ENCODE peak calls at places on chromosomes 12 and 14, in six cellular contexts. R, M, U, B, N and Z are unnamed samples.

GRCh38 chr12:105406497-105406896 is 76.0 kb downstream of the C12orf75 start:
- DNase-seq in M (no peak), R (no peak), U (no peak), N (no peak), B (no peak), Z (no peak)

GRCh38 chr12:65602579-65603295 is 221.5 kb upstream of the HMGA2 start:
- DNase-seq in B (peak), U (peak), R (peak), M (peak), N (peak), Z (peak)

GRCh38 chr12:59452259-59452658 is 143.6 kb upstream of the SLC16A7 start:
- DNase-seq in R (peak), M (no peak), N (no peak), U (no peak), B (no peak), Z (no peak)

GRCh38 chr12:100593490-100593889 is 20.0 kb downstream of the GAS2L3 start:
- DNase-seq in N (no peak), U (no peak), R (peak), B (no peak), M (no peak), Z (no peak)

GRCh38 chr14:89386214-89386886 is 30.7 kb downstream of the FOXN3 start:
- DNase-seq in M (no peak), R (peak), N (no peak), B (no peak), U (no peak), Z (no peak)

GRCh38 chr12:77002382-77002781 is 63.0 kb downstream of the E2F7 start:
- DNase-seq in U (no peak), N (no peak), B (no peak), M (no peak), R (no peak), Z (no peak)

GRCh38 chr14:68283378-68284123 is 464.0 kb downstream of the RAD51B start:
- DNase-seq in R (no peak), M (peak), U (no peak), B (no peak), N (no peak), Z (no peak)

GRCh38 chr12:95701275-95701674 is 89.3 kb downstream of the NTN4 start:
- DNase-seq in M (no peak), U (no peak), B (no peak), R (peak), N (no peak), Z (no peak)

GRCh38 chr12:6662906-6663742 is at the start of gene ING4:
- DNase-seq in N (peak), B (peak), U (peak), M (peak), R (peak), Z (peak)

GRCh38 chr12:19316420-19316819 is 122.9 kb upstream of the AEBP2 start:
- DNase-seq in N (no peak), R (peak), U (no peak), M (no peak), B (peak), Z (no peak)

GRCh38 chr12:116945901-116946550 is 35.3 kb downstream of the FBXW8 start:
- DNase-seq in B (no peak), U (no peak), N (no peak), R (no peak), M (no peak), Z (no peak)

DNA sequence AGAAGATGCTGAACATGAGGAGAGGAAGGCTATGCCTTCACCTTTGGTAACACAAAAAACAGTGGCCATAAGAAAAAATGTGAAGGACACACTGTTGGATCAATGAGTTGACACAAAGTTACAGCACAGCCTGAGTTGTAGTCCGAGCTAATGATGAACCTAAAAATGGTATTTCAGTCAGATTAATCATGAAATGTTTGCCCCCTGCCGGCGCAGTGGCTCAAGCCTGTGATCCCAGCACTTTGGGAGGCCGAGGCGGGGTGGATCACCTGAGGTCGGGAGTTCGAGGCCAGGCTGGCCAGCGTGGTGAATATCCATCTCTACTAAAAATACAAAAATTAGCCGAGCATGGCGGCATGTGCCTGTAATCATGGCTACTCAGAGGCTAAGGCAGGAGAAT is 1.3 kb upstream of the CAPRIN2 start:
- DNase-seq in R (no peak), B (peak), M (no peak), N (no peak), U (no peak), Z (no peak)
- TF ChIP-seq POLR2A in R (no peak), B (no peak), M (no peak), N (no peak), U (no peak), Z (no peak)

GRCh38 chr14:39432619-39433451 is 602 bp upstream of the FBXO33 start:
- DNase-seq in B (peak), N (peak), R (peak), M (peak), U (peak), Z (peak)
- TF ChIP-seq POLR2A in B (peak), N (no peak), R (peak), M (peak), U (peak), Z (peak)

GRCh38 chr12:15188136-15188535 is 33.1 kb downstream of the RERG start:
- DNase-seq in U (no peak), R (no peak), B (no peak), M (no peak), N (no peak), Z (no peak)
- TF ChIP-seq POLR2A in U (no peak), R (no peak), B (no peak), M (no peak), N (no peak), Z (no peak)

GRCh38 chr14:105304565-105304964 is 3.8 kb upstream of the BRF1 start:
- DNase-seq in M (no peak), B (no peak), N (no peak), U (no peak), R (no peak), Z (no peak)

GRCh38 chr14:105301103-105301914 is 508 bp upstream of the BRF1 start:
- DNase-seq in N (peak), U (peak), B (peak), M (peak), R (peak), Z (peak)

GRCh38 chr14:105305769-105306168 is 5.0 kb upstream of the BRF1 start:
- DNase-seq in R (no peak), M (no peak), U (no peak), B (no peak), N (no peak), Z (no peak)

GRCh38 chr14:105305350-105305749 is 4.5 kb upstream of the BRF1 start:
- DNase-seq in B (no peak), U (no peak), R (no peak), N (no peak), M (no peak), Z (no peak)

DNA sequence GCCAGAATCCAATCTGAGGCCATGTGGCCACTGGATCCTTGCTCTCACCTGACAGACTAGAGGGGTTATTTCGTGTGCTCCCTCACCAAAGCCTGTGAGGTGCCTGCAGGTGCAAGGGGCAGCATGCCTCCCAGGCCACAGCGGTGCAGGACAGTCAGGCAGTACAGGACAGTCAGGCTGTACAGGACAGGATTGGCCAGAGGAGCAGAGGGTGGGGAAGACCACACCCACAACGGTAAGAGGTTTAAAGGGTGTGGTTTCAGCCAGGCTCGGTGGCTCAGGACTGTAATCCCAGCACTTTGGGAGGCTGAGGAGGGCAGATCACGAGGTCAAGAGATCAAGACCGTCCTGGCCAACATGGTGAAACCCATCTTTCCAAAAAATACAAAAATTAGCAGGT is 3.1 kb upstream of the BRF1 start:
- DNase-seq in B (no peak), R (no peak), M (no peak), N (no peak), U (no peak), Z (no peak)
- TF ChIP-seq POLR2A in B (no peak), R (no peak), M (no peak), N (no peak), U (no peak), Z (no peak)

GRCh38 chr12:93832126-93832525 is 155.0 kb downstream of the CRADD start:
- DNase-seq in B (no peak), R (no peak), U (no peak), N (no peak), M (no peak), Z (no peak)

GRCh38 chr12:93838180-93838579 is 161.0 kb downstream of the CRADD start:
- DNase-seq in N (no peak), B (no peak), R (no peak), M (no peak), U (no peak), Z (no peak)

GRCh38 chr12:93839076-93839475 is 161.9 kb downstream of the CRADD start:
- DNase-seq in M (no peak), B (no peak), U (no peak), R (no peak), N (no peak), Z (no peak)

GRCh38 chr12:93833946-93834345 is 156.8 kb downstream of the CRADD start:
- DNase-seq in R (no peak), M (no peak), N (no peak), U (no peak), B (no peak), Z (no peak)

DNA sequence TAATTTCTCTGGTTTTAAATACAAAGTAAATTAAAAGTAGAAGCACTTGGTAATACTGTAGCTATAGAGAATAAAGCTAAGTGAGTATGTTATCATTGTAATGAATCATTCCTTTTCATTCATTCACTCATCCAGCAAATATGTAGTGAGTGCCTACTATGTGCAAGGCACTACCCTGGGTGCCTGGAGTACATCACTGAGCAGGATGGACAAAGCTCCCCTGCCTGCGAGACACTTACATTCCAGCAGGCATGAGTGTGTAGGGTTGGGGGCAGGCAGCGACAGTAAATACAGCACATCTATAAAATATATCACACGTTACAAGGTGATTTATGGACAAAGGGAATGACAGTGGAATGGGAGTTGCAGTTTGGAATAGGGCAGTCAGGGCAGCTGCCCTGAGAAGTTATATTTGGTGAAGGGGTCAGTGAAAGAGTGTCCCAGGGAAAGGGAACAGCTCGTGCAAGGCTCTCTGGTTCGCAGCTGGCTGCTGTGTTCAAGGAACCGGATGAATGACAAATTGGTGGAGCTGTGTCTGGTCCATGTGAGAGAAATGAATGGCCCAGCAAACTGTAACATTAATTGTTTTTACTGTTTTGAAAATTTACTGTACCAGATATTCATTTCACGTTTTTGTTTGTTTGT is 159.6 kb downstream of the CRADD start:
- DNase-seq in M (no peak), U (no peak), B (no peak), R (no peak), N (no peak), Z (no peak)
- TF ChIP-seq POLR2A in M (no peak), U (no peak), B (no peak), R (no peak), N (no peak), Z (no peak)

DNA sequence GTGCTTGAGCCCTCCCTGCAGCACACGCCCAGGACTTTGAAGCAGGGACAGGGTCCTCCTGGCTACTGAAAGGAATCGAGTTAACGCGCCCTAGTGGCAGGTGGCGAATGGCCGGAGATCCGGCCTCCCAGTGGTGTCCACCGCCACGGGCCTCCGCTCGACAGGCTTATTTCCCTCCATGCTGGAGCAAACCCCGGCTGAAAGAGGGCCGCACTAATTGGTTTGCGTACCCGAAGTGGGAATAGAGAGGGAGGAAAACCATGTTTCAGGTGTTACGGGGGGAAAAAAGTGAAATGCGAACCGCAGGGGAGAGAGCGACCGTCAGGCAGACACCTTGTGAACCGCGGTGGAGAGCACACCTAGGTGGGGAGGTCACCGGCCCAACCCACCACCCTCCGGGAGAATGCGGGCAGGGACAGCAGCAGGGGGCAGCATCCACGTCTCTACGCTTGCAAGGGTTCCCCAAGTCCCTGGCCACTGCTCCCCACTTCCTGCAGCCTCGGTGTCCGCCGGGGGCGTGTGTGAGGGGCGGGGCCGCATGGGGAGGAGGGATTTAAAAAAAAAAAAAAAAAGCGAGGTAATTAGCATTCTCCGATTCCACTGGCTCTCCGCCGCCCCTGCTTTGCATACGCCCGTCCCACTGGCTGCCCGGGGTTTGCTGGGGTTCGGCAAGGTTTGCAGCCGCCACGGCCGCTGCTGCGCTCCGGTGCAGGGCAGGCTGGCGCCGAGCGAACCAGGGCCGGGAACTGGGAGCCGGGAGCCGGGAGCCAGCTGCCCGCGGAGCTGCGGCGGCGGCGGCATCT is 224.6 kb upstream of the CRY1 start:
- DNase-seq in B (peak), M (peak), U (peak), N (no peak), R (peak), Z (peak)
- TF ChIP-seq POLR2A in B (peak), M (no peak), U (peak), N (no peak), R (no peak), Z (peak)

GRCh38 chr12:53344824-53345485 is 8.8 kb upstream of the SP7 start:
- DNase-seq in N (peak), M (peak), U (peak), B (peak), R (peak), Z (peak)
- TF ChIP-seq POLR2A in N (peak), M (no peak), U (peak), B (peak), R (peak), Z (peak)

DNA sequence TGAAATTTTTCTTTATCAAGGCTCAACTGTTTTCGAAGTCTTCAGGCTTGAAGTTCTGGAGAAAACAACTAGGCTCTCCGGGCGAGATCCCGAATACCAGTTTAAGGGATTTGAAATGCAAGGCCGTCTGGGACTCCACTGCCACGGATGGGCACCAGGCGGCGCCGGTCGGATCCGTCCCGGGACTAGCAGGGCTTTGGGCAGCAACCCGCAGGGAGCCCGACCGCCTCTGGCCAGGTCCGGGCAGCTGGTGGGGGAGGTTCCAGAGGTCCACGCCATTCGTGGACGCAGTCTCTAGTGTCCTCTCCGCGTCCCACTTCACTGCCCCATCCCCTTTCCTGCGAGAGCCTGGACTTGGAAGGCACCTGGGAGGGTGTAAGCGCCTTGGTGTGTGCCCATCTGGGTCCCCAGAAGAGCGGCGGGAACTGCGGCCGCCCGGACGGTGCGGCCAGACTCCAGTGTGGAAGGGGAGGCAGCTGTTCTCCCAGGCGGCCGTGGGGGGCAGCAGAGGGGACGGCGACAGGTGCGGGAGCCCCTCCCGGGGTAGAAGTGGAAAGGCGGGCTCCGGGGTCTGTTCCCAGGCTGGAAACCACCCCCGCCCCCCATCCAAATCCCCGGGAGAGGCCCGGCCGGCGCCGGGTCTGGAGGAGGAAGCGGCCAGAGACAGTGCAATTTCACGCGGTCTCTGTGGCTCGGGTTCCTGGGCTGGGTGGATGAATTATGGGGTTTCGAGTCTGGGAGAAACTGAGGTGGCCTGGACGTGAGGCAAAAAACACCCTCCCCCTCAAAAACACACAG is 835 bp upstream of the ERBB3 start:
- DNase-seq in R (peak), U (peak), N (peak), B (peak), M (peak), Z (peak)
- TF ChIP-seq POLR2A in R (no peak), U (peak), N (no peak), B (peak), M (no peak), Z (no peak)

GRCh38 chr12:581746-582145 is 81.5 kb downstream of the NINJ2 start:
- DNase-seq in R (no peak), M (no peak), B (no peak), U (no peak), N (peak), Z (no peak)

GRCh38 chr12:585062-586061 is 77.9 kb downstream of the NINJ2 start:
- DNase-seq in M (no peak), U (no peak), N (no peak), B (peak), R (no peak), Z (no peak)

GRCh38 chr12:580813-581212 is 82.4 kb downstream of the NINJ2 start:
- DNase-seq in N (no peak), B (no peak), U (no peak), M (no peak), R (no peak), Z (no peak)

GRCh38 chr12:581321-581720 is 81.9 kb downstream of the NINJ2 start:
- DNase-seq in U (no peak), B (no peak), N (peak), M (no peak), R (no peak), Z (no peak)

DNA sequence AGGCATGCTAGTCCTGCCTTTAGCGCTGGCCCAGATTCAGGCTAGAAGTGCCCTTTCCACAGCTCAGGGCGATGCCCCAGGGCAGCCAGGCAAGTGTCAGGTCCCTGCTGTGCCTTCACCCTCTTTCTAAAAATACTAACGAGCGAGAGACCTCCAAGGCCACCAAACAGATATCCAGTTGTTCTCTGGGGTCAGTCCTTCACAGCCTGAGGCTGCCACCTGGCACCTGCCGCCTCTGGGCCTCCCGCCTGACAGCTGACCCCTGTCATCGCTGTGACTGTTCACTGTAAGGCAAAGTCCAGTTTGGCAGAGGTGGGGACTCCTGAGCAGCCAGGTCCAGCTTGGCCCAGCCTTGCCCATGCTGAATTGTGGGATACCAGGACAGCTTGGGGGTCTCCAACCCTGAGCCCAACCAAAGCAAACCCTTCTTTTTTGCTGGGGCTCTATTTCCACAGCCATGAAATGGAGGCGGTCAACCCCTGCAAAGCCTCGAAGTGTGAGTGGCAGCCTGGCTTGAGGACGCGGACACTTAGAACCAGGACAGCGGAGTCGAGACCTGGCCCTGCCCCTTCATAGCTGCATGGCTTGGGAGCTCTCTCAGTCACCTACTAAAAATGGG is 79.9 kb downstream of the NINJ2 start:
- DNase-seq in R (no peak), M (no peak), U (no peak), N (peak), B (no peak), Z (no peak)
- TF ChIP-seq POLR2A in R (no peak), M (no peak), U (no peak), N (no peak), B (no peak), Z (no peak)